ENCODE peak calls at places on chromosome 18, in nine cellular contexts. One of them, this sample, is unnamed.
A peak's percentile ranks its signal among the peaks of the same experiment; 100 is the strongest.

GRCh38 chr18:73283788-73284187 is 416.0 kb upstream of the NETO1 start:
- DNase-seq in stomach: no peak
- DNase-seq in tibial artery: no peak
- DNase-seq in body of pancreas: no peak
- DNase-seq in fibroblast of mammary gland: peak; percentile 34
- DNase-seq in cardiac muscle cell: no peak
- DNase-seq in K562: no peak
- DNase-seq in PC-9: peak; percentile 47
- DNase-seq in CD8-positive, alpha-beta memory T cell: no peak
- DNase-seq in this sample: no peak

GRCh38 chr18:79912994-79913831 is 38.2 kb downstream of the SLC66A2 start:
- DNase-seq in CD8-positive, alpha-beta memory T cell: no peak
- DNase-seq in K562: no peak
- DNase-seq in stomach: no peak
- DNase-seq in fibroblast of mammary gland: no peak
- DNase-seq in tibial artery: no peak
- DNase-seq in PC-9: no peak
- DNase-seq in body of pancreas: no peak
- DNase-seq in cardiac muscle cell: no peak
- DNase-seq in this sample: no peak

GRCh38 chr18:56756971-56757370 is 105.8 kb downstream of the WDR7 start:
- DNase-seq in CD8-positive, alpha-beta memory T cell: no peak
- DNase-seq in fibroblast of mammary gland: no peak
- DNase-seq in K562: no peak
- DNase-seq in stomach: no peak
- DNase-seq in PC-9: no peak
- DNase-seq in tibial artery: no peak
- DNase-seq in body of pancreas: no peak
- DNase-seq in cardiac muscle cell: peak; percentile 2
- DNase-seq in this sample: no peak

GRCh38 chr18:58269931-58270330 is 225.9 kb downstream of the NEDD4L start:
- DNase-seq in K562: no peak
- DNase-seq in CD8-positive, alpha-beta memory T cell: no peak
- DNase-seq in fibroblast of mammary gland: no peak
- DNase-seq in body of pancreas: peak; percentile 57
- DNase-seq in tibial artery: no peak
- DNase-seq in PC-9: peak; percentile 98
- DNase-seq in stomach: peak; percentile 61
- DNase-seq in cardiac muscle cell: no peak
- DNase-seq in this sample: no peak

GRCh38 chr18:50662775-50663383 is 103.0 kb downstream of the MAPK4 start:
- DNase-seq in CD8-positive, alpha-beta memory T cell: no peak
- DNase-seq in fibroblast of mammary gland: no peak
- DNase-seq in body of pancreas: no peak
- DNase-seq in stomach: no peak
- DNase-seq in tibial artery: no peak
- DNase-seq in PC-9: no peak
- DNase-seq in K562: no peak
- DNase-seq in cardiac muscle cell: peak; percentile 57
- DNase-seq in this sample: no peak

GRCh38 chr18:53380063-53380639 is 844.3 kb downstream of the MBD2 start:
- DNase-seq in cardiac muscle cell: peak; percentile 46
- DNase-seq in CD8-positive, alpha-beta memory T cell: no peak
- DNase-seq in stomach: no peak
- DNase-seq in body of pancreas: no peak
- DNase-seq in K562: no peak
- DNase-seq in tibial artery: no peak
- DNase-seq in fibroblast of mammary gland: peak; percentile 44
- DNase-seq in PC-9: no peak
- DNase-seq in this sample: peak; percentile 22

GRCh38 chr18:34783485-34783884 is 73.4 kb downstream of the DTNA start:
- DNase-seq in tibial artery: no peak
- DNase-seq in stomach: no peak
- DNase-seq in PC-9: no peak
- DNase-seq in fibroblast of mammary gland: no peak
- DNase-seq in CD8-positive, alpha-beta memory T cell: no peak
- DNase-seq in K562: no peak
- DNase-seq in body of pancreas: no peak
- DNase-seq in cardiac muscle cell: no peak
- DNase-seq in this sample: no peak

GRCh38 chr18:63823516-63824219 is 48.5 kb downstream of the SERPINB7 start:
- DNase-seq in PC-9: no peak
- DNase-seq in body of pancreas: peak; percentile 74
- DNase-seq in tibial artery: no peak
- DNase-seq in cardiac muscle cell: peak; percentile 42
- DNase-seq in fibroblast of mammary gland: peak; percentile 22
- DNase-seq in K562: peak; percentile 7
- DNase-seq in stomach: peak; percentile 38
- DNase-seq in CD8-positive, alpha-beta memory T cell: no peak
- DNase-seq in this sample: no peak

GRCh38 chr18:50311573-50312106 is 24.1 kb upstream of the CXXC1 start:
- DNase-seq in body of pancreas: peak; percentile 38
- DNase-seq in CD8-positive, alpha-beta memory T cell: no peak
- DNase-seq in tibial artery: no peak
- DNase-seq in K562: no peak
- DNase-seq in PC-9: no peak
- DNase-seq in stomach: no peak
- DNase-seq in fibroblast of mammary gland: no peak
- DNase-seq in cardiac muscle cell: no peak
- DNase-seq in this sample: no peak

GRCh38 chr18:78579854-78580577 is 399.6 kb upstream of the SALL3 start:
- DNase-seq in fibroblast of mammary gland: no peak
- DNase-seq in K562: no peak
- DNase-seq in body of pancreas: no peak
- DNase-seq in CD8-positive, alpha-beta memory T cell: no peak
- DNase-seq in stomach: no peak
- DNase-seq in cardiac muscle cell: no peak
- DNase-seq in PC-9: no peak
- DNase-seq in tibial artery: no peak
- DNase-seq in this sample: no peak

GRCh38 chr18:42038936-42039335 is 83.9 kb downstream of the PIK3C3 start:
- DNase-seq in fibroblast of mammary gland: peak; percentile 65
- DNase-seq in stomach: no peak
- DNase-seq in PC-9: no peak
- DNase-seq in CD8-positive, alpha-beta memory T cell: no peak
- DNase-seq in cardiac muscle cell: no peak
- DNase-seq in tibial artery: no peak
- DNase-seq in K562: no peak
- DNase-seq in body of pancreas: no peak
- DNase-seq in this sample: no peak

GRCh38 chr18:24142376-24142775 is 3.5 kb downstream of the CABYR start:
- DNase-seq in K562: no peak
- DNase-seq in cardiac muscle cell: no peak
- DNase-seq in fibroblast of mammary gland: no peak
- DNase-seq in PC-9: no peak
- DNase-seq in stomach: no peak
- DNase-seq in tibial artery: no peak
- DNase-seq in body of pancreas: no peak
- DNase-seq in CD8-positive, alpha-beta memory T cell: no peak
- DNase-seq in this sample: no peak

GRCh38 chr18:24138281-24138883 is 480 bp upstream of the CABYR start:
- DNase-seq in body of pancreas: no peak
- DNase-seq in tibial artery: no peak
- DNase-seq in PC-9: no peak
- DNase-seq in stomach: no peak
- DNase-seq in CD8-positive, alpha-beta memory T cell: no peak
- DNase-seq in fibroblast of mammary gland: peak; percentile 24
- DNase-seq in cardiac muscle cell: no peak
- DNase-seq in K562: no peak
- DNase-seq in this sample: no peak

GRCh38 chr18:24140697-24141096 is 1.8 kb downstream of the CABYR start:
- DNase-seq in stomach: no peak
- DNase-seq in CD8-positive, alpha-beta memory T cell: no peak
- DNase-seq in tibial artery: no peak
- DNase-seq in cardiac muscle cell: no peak
- DNase-seq in body of pancreas: no peak
- DNase-seq in K562: no peak
- DNase-seq in fibroblast of mammary gland: no peak
- DNase-seq in PC-9: no peak
- DNase-seq in this sample: no peak

GRCh38 chr18:24136967-24137373 is 1.9 kb upstream of the CABYR start:
- DNase-seq in PC-9: peak; percentile 71
- DNase-seq in tibial artery: no peak
- DNase-seq in CD8-positive, alpha-beta memory T cell: no peak
- DNase-seq in body of pancreas: no peak
- DNase-seq in stomach: no peak
- DNase-seq in K562: no peak
- DNase-seq in fibroblast of mammary gland: peak; percentile 9
- DNase-seq in cardiac muscle cell: no peak
- DNase-seq in this sample: no peak

GRCh38 chr18:24138884-24139616 is at the start of gene CABYR:
- DNase-seq in tibial artery: peak; percentile 87
- DNase-seq in K562: no peak
- DNase-seq in stomach: peak; percentile 65
- DNase-seq in body of pancreas: peak; percentile 55
- DNase-seq in fibroblast of mammary gland: peak; percentile 85
- DNase-seq in CD8-positive, alpha-beta memory T cell: peak; percentile 71
- DNase-seq in cardiac muscle cell: peak; percentile 56
- DNase-seq in PC-9: peak; percentile 54
- DNase-seq in this sample: no peak
- H3K4me3 ChIP-seq in tibial artery: peak within 1 kb of the TSS; percentile 76
- H3K4me3 ChIP-seq in K562: no peak within 1 kb of the TSS
- H3K4me3 ChIP-seq in stomach: peak within 1 kb of the TSS; percentile 59
- H3K4me3 ChIP-seq in body of pancreas: peak within 1 kb of the TSS; percentile 34
- H3K4me3 ChIP-seq in fibroblast of mammary gland: peak within 1 kb of the TSS; percentile 78
- H3K4me3 ChIP-seq in CD8-positive, alpha-beta memory T cell: peak within 1 kb of the TSS; percentile 57
- H3K4me3 ChIP-seq in cardiac muscle cell: peak within 1 kb of the TSS; percentile 33
- H3K4me3 ChIP-seq in PC-9: peak within 1 kb of the TSS; percentile 53
- H3K4me3 ChIP-seq in this sample: peak within 1 kb of the TSS; percentile 75

DNA sequence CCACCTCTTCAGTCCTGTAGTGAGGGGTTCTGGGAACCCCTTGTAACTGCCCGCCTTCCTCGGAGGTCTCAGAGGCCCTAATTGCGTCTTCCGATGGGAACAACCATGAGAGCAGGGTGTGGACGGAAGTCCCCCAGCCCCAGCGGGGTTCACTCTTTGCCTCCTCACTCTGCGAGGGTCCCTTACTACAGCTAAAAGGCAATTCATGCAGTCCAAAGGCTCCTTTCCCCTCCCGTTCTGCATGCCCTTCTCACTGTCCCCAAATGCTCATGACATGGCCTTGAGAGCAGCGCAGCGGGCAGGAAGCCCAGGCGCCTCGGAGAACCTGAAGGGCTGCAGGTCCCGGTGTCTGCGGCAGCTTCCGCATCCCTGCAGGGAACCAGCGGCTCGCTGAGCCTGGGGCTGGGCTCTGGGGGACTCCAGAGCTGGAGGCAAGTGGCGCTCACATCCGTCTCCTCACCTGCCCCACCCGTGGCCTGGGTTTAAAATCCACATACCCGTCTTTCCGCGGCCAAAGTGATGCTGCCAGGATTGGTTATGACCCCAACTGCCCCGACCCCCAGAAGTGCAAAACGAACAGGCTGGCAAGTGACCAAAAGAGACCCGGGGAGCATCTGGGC is 534 bp upstream of the CIDEA start:
- DNase-seq in fibroblast of mammary gland: no peak
- DNase-seq in cardiac muscle cell: peak; percentile 40
- DNase-seq in tibial artery: no peak
- DNase-seq in stomach: no peak
- DNase-seq in K562: no peak
- DNase-seq in PC-9: no peak
- DNase-seq in CD8-positive, alpha-beta memory T cell: no peak
- DNase-seq in body of pancreas: peak; percentile 50
- DNase-seq in this sample: no peak
- H3K4me3 ChIP-seq in fibroblast of mammary gland: no peak overlapping the region
- H3K4me3 ChIP-seq in cardiac muscle cell: peak overlapping the region; percentile 33
- H3K4me3 ChIP-seq in tibial artery: peak overlapping the region; percentile 53
- H3K4me3 ChIP-seq in stomach: peak overlapping the region; percentile 40
- H3K4me3 ChIP-seq in K562: no peak overlapping the region
- H3K4me3 ChIP-seq in PC-9: no peak overlapping the region
- H3K4me3 ChIP-seq in CD8-positive, alpha-beta memory T cell: no peak overlapping the region
- H3K4me3 ChIP-seq in body of pancreas: no peak overlapping the region
- H3K4me3 ChIP-seq in this sample: no peak overlapping the region

GRCh38 chr18:9802774-9803697 is 82.7 kb upstream of the TXNDC2 start:
- DNase-seq in body of pancreas: no peak
- DNase-seq in fibroblast of mammary gland: peak; percentile 27
- DNase-seq in tibial artery: no peak
- DNase-seq in CD8-positive, alpha-beta memory T cell: no peak
- DNase-seq in cardiac muscle cell: no peak
- DNase-seq in PC-9: no peak
- DNase-seq in K562: peak; percentile 90
- DNase-seq in stomach: no peak
- DNase-seq in this sample: no peak

GRCh38 chr18:9802175-9802747 is 83.5 kb upstream of the TXNDC2 start:
- DNase-seq in CD8-positive, alpha-beta memory T cell: no peak
- DNase-seq in tibial artery: no peak
- DNase-seq in stomach: no peak
- DNase-seq in body of pancreas: no peak
- DNase-seq in cardiac muscle cell: no peak
- DNase-seq in PC-9: no peak
- DNase-seq in K562: no peak
- DNase-seq in fibroblast of mammary gland: no peak
- DNase-seq in this sample: no peak

GRCh38 chr18:9792565-9793226 is 84.6 kb downstream of the RAB31 start:
- DNase-seq in PC-9: no peak
- DNase-seq in fibroblast of mammary gland: no peak
- DNase-seq in tibial artery: no peak
- DNase-seq in K562: peak; percentile 71
- DNase-seq in cardiac muscle cell: no peak
- DNase-seq in stomach: no peak
- DNase-seq in body of pancreas: no peak
- DNase-seq in CD8-positive, alpha-beta memory T cell: no peak
- DNase-seq in this sample: no peak

DNA sequence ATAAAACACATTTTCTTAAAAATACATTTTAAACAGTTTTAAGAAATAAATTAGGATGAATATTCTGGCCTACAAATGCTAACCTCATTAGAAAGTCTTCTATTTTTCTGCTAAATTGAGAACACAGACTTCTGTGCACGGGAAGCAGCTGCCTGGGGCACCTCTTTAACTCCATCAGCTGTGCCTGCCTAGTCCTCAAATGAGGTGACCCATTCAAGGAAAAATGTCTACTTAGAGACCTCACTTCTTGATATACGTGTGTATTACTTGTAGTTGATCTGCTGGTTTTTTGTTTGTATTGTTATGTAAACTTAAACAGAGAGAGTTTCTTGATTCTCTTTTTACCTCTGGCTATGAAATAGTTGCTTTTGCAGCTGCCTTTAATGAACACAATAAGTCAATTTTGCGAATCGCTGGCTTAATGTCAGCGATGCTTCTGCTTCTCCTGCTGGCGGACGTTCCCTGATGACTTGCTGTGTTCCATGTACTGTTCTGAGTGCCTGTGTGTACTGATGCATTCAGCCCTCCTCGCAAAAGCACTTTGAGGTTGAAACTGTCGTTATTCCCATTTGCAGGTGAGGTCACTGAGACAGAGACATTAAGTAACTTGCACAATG is 88.7 kb upstream of the TXNDC2 start:
- DNase-seq in tibial artery: no peak
- DNase-seq in CD8-positive, alpha-beta memory T cell: no peak
- DNase-seq in K562: no peak
- DNase-seq in stomach: no peak
- DNase-seq in cardiac muscle cell: no peak
- DNase-seq in PC-9: no peak
- DNase-seq in fibroblast of mammary gland: peak; percentile 51
- DNase-seq in body of pancreas: no peak
- DNase-seq in this sample: no peak
- H3K4me3 ChIP-seq in tibial artery: no peak overlapping the region
- H3K4me3 ChIP-seq in CD8-positive, alpha-beta memory T cell: no peak overlapping the region
- H3K4me3 ChIP-seq in K562: no peak overlapping the region
- H3K4me3 ChIP-seq in stomach: no peak overlapping the region
- H3K4me3 ChIP-seq in cardiac muscle cell: no peak overlapping the region
- H3K4me3 ChIP-seq in PC-9: no peak overlapping the region
- H3K4me3 ChIP-seq in fibroblast of mammary gland: peak overlapping the region; percentile 15
- H3K4me3 ChIP-seq in body of pancreas: no peak overlapping the region
- H3K4me3 ChIP-seq in this sample: no peak overlapping the region

GRCh38 chr18:62763101-62763521 is 47.8 kb downstream of the PHLPP1 start:
- DNase-seq in fibroblast of mammary gland: no peak
- DNase-seq in PC-9: peak; percentile 66
- DNase-seq in K562: no peak
- DNase-seq in stomach: no peak
- DNase-seq in tibial artery: no peak
- DNase-seq in body of pancreas: no peak
- DNase-seq in cardiac muscle cell: no peak
- DNase-seq in CD8-positive, alpha-beta memory T cell: no peak
- DNase-seq in this sample: no peak
- H3K4me3 ChIP-seq in fibroblast of mammary gland: no peak overlapping the region
- H3K4me3 ChIP-seq in PC-9: no peak overlapping the region
- H3K4me3 ChIP-seq in K562: no peak overlapping the region
- H3K4me3 ChIP-seq in stomach: no peak overlapping the region
- H3K4me3 ChIP-seq in tibial artery: no peak overlapping the region
- H3K4me3 ChIP-seq in body of pancreas: no peak overlapping the region
- H3K4me3 ChIP-seq in cardiac muscle cell: no peak overlapping the region
- H3K4me3 ChIP-seq in CD8-positive, alpha-beta memory T cell: no peak overlapping the region
- H3K4me3 ChIP-seq in this sample: no peak overlapping the region

This sample was measured in Panc1.